ENCODE peak calls at places on chromosomes 3 and 15, in nine cellular contexts. U, V, E, N, D, S, C, B and H are unnamed samples.

GRCh38 chr15:71781179-71781964 is 29.0 kb upstream of the NR2E3 start:
- DNase-seq in U (no peak), V (no peak), E (no peak), N (no peak), D (no peak), S (peak), C (no peak), B (no peak), H (no peak)

GRCh38 chr3:48403533-48404439 is 26.1 kb downstream of the PLXNB1 start:
- DNase-seq in U (no peak), V (peak), E (no peak), N (no peak), D (no peak), S (no peak), C (no peak), B (peak), H (no peak)

GRCh38 chr3:76096036-76096435 is 310.7 kb upstream of the ZNF717 start:
- DNase-seq in U (no peak), V (no peak), E (no peak), N (no peak), D (no peak), S (no peak), C (no peak), B (no peak), H (no peak)

GRCh38 chr3:23778451-23778850 is 27.3 kb upstream of the UBE2E1 start:
- DNase-seq in U (no peak), V (no peak), E (no peak), N (no peak), D (no peak), S (no peak), C (no peak), B (no peak), H (no peak)

GRCh38 chr3:39286771-39287170 is 6.9 kb upstream of the CX3CR1 start:
- DNase-seq in U (no peak), V (no peak), E (no peak), N (no peak), D (no peak), S (no peak), C (no peak), B (no peak), H (no peak)

GRCh38 chr15:61422773-61423172 is 193.7 kb upstream of the RORA start:
- DNase-seq in U (no peak), V (no peak), E (no peak), N (no peak), D (no peak), S (no peak), C (no peak), B (no peak), H (no peak)

GRCh38 chr3:23421811-23422510 is 218.8 kb downstream of the UBE2E2 start:
- DNase-seq in U (no peak), V (no peak), E (no peak), N (no peak), D (no peak), S (no peak), C (no peak), B (no peak), H (no peak)

GRCh38 chr3:44301746-44302145 is 36.8 kb upstream of the TCAIM start:
- DNase-seq in U (no peak), V (no peak), E (no peak), N (no peak), D (no peak), S (no peak), C (no peak), B (no peak), H (no peak)

GRCh38 chr3:163045945-163046344 is 1549.3 kb downstream of the OTOL1 start:
- DNase-seq in U (no peak), V (no peak), E (no peak), N (no peak), D (no peak), S (no peak), C (no peak), B (no peak), H (no peak)

GRCh38 chr15:76575177-76576078 is 238.9 kb downstream of the ISL2 start:
- DNase-seq in U (no peak), V (no peak), E (no peak), N (no peak), D (no peak), S (no peak), C (no peak), B (no peak), H (no peak)

GRCh38 chr3:147616998-147617619 is 207.9 kb downstream of the ZIC1 start:
- DNase-seq in U (no peak), V (no peak), E (no peak), N (no peak), D (peak), S (peak), C (no peak), B (no peak), H (no peak)

GRCh38 chr3:177545964-177546363 is 348.7 kb upstream of the TBL1XR1 start:
- DNase-seq in U (no peak), V (no peak), E (no peak), N (no peak), D (no peak), S (no peak), C (no peak), B (no peak), H (no peak)